ENCODE peak calls at places on chromosomes 16 and 17, in seven cellular contexts. One of them, this sample, is unnamed.

GRCh38 chr16:84156342-84156784 is 11.3 kb downstream of the DNAAF1 start:
- DNase-seq in A549: no peak
- DNase-seq in COR-L47: no peak
- DNase-seq in activated B cell treated with CpG ODN at 0.5 μM for 24 hours: no peak
- DNase-seq in A172: peak
- DNase-seq in activated CD4-positive, alpha-beta T cell treated with anti-CD3 and anti-CD28 coated beads for 1 hour: no peak
- DNase-seq in MM.1S: no peak
- DNase-seq in this sample: no peak

GRCh38 chr17:72150632-72151460 is 30.0 kb downstream of the SOX9 start:
- DNase-seq in COR-L47: no peak
- DNase-seq in MM.1S: no peak
- DNase-seq in A172: peak
- DNase-seq in A549: peak
- DNase-seq in activated CD4-positive, alpha-beta T cell treated with anti-CD3 and anti-CD28 coated beads for 1 hour: no peak
- DNase-seq in activated B cell treated with CpG ODN at 0.5 μM for 24 hours: no peak
- DNase-seq in this sample: no peak

GRCh38 chr17:40590742-40591141 is 25.5 kb upstream of the CCR7 start:
- DNase-seq in A549: no peak
- DNase-seq in COR-L47: no peak
- DNase-seq in activated B cell treated with CpG ODN at 0.5 μM for 24 hours: no peak
- DNase-seq in MM.1S: no peak
- DNase-seq in activated CD4-positive, alpha-beta T cell treated with anti-CD3 and anti-CD28 coated beads for 1 hour: no peak
- DNase-seq in A172: no peak
- DNase-seq in this sample: no peak

GRCh38 chr17:82301300-82301915 is 16.0 kb downstream of the CD7 start:
- DNase-seq in MM.1S: no peak
- DNase-seq in COR-L47: no peak
- DNase-seq in A549: no peak
- DNase-seq in A172: no peak
- DNase-seq in activated CD4-positive, alpha-beta T cell treated with anti-CD3 and anti-CD28 coated beads for 1 hour: no peak
- DNase-seq in activated B cell treated with CpG ODN at 0.5 μM for 24 hours: no peak
- DNase-seq in this sample: no peak

GRCh38 chr17:64223283-64223682 is 39.8 kb downstream of the TEX2 start:
- DNase-seq in A172: no peak
- DNase-seq in activated B cell treated with CpG ODN at 0.5 μM for 24 hours: no peak
- DNase-seq in activated CD4-positive, alpha-beta T cell treated with anti-CD3 and anti-CD28 coated beads for 1 hour: no peak
- DNase-seq in A549: no peak
- DNase-seq in COR-L47: no peak
- DNase-seq in MM.1S: no peak
- DNase-seq in this sample: no peak

GRCh38 chr17:44024271-44024663 is 9.5 kb upstream of the TMEM101 start:
- DNase-seq in COR-L47: peak
- DNase-seq in A549: no peak
- DNase-seq in activated B cell treated with CpG ODN at 0.5 μM for 24 hours: no peak
- DNase-seq in A172: no peak
- DNase-seq in MM.1S: no peak
- DNase-seq in activated CD4-positive, alpha-beta T cell treated with anti-CD3 and anti-CD28 coated beads for 1 hour: no peak
- DNase-seq in this sample: no peak

GRCh38 chr17:78717431-78717980 is 64.6 kb downstream of the CYTH1 start:
- DNase-seq in A172: no peak
- DNase-seq in A549: peak
- DNase-seq in activated B cell treated with CpG ODN at 0.5 μM for 24 hours: no peak
- DNase-seq in activated CD4-positive, alpha-beta T cell treated with anti-CD3 and anti-CD28 coated beads for 1 hour: no peak
- DNase-seq in COR-L47: peak
- DNase-seq in MM.1S: peak
- DNase-seq in this sample: no peak

GRCh38 chr17:38507436-38507835 is 79.2 kb downstream of the ARHGAP23 start:
- DNase-seq in activated B cell treated with CpG ODN at 0.5 μM for 24 hours: no peak
- DNase-seq in activated CD4-positive, alpha-beta T cell treated with anti-CD3 and anti-CD28 coated beads for 1 hour: no peak
- DNase-seq in MM.1S: no peak
- DNase-seq in A549: no peak
- DNase-seq in A172: no peak
- DNase-seq in COR-L47: no peak
- DNase-seq in this sample: no peak

GRCh38 chr17:82917656-82918345 is 78.0 kb upstream of the ZNF750 start:
- DNase-seq in A549: peak
- DNase-seq in A172: peak
- DNase-seq in activated B cell treated with CpG ODN at 0.5 μM for 24 hours: no peak
- DNase-seq in MM.1S: no peak
- DNase-seq in COR-L47: no peak
- DNase-seq in activated CD4-positive, alpha-beta T cell treated with anti-CD3 and anti-CD28 coated beads for 1 hour: no peak
- DNase-seq in this sample: no peak

GRCh38 chr16:4273858-4274291 is 1.1 kb upstream of the TFAP4 start:
- DNase-seq in activated B cell treated with CpG ODN at 0.5 μM for 24 hours: peak
- DNase-seq in A172: peak
- DNase-seq in A549: peak
- DNase-seq in COR-L47: peak
- DNase-seq in activated CD4-positive, alpha-beta T cell treated with anti-CD3 and anti-CD28 coated beads for 1 hour: peak
- DNase-seq in MM.1S: peak
- DNase-seq in this sample: peak

GRCh38 chr16:81585785-81586184 is 141.2 kb downstream of the CMIP start:
- DNase-seq in MM.1S: no peak
- DNase-seq in A549: no peak
- DNase-seq in A172: peak
- DNase-seq in activated CD4-positive, alpha-beta T cell treated with anti-CD3 and anti-CD28 coated beads for 1 hour: no peak
- DNase-seq in activated B cell treated with CpG ODN at 0.5 μM for 24 hours: no peak
- DNase-seq in COR-L47: no peak
- DNase-seq in this sample: no peak

GRCh38 chr17:69928586-69928985 is 146.4 kb upstream of the KCNJ16 start:
- DNase-seq in MM.1S: no peak
- DNase-seq in activated CD4-positive, alpha-beta T cell treated with anti-CD3 and anti-CD28 coated beads for 1 hour: no peak
- DNase-seq in activated B cell treated with CpG ODN at 0.5 μM for 24 hours: no peak
- DNase-seq in A549: no peak
- DNase-seq in A172: no peak
- DNase-seq in COR-L47: no peak
- DNase-seq in this sample: no peak

GRCh38 chr17:78484300-78485159 is 92.7 kb downstream of the DNAH17 start:
- DNase-seq in A549: peak
- DNase-seq in activated B cell treated with CpG ODN at 0.5 μM for 24 hours: peak
- DNase-seq in activated CD4-positive, alpha-beta T cell treated with anti-CD3 and anti-CD28 coated beads for 1 hour: peak
- DNase-seq in MM.1S: no peak
- DNase-seq in A172: no peak
- DNase-seq in COR-L47: no peak
- DNase-seq in this sample: no peak

This sample was measured in left cardiac atrium.